ENCODE peak calls at places on chromosomes 11 and 22, in seven cellular contexts. One of them, this sample, is unnamed.

GRCh38 chr11:35116762-35117588 is 22.0 kb upstream of the CD44 start:
- DNase-seq in osteocyte: no peak
- DNase-seq in lower leg skin: no peak
- DNase-seq in bronchial epithelial cell: no peak
- DNase-seq in AG09319: no peak
- DNase-seq in cardiac fibroblast: peak; percentile 71
- DNase-seq in A549: no peak
- DNase-seq in this sample: no peak

GRCh38 chr22:34105461-34106062 is 185.3 kb upstream of the LARGE1 start:
- DNase-seq in osteocyte: peak; percentile 69
- DNase-seq in lower leg skin: no peak
- DNase-seq in bronchial epithelial cell: peak; percentile 2
- DNase-seq in AG09319: no peak
- DNase-seq in cardiac fibroblast: peak; percentile 1
- DNase-seq in A549: peak; percentile 2
- DNase-seq in this sample: no peak

GRCh38 chr11:116062526-116063171 is 558.4 kb upstream of the CADM1 start:
- DNase-seq in osteocyte: no peak
- DNase-seq in lower leg skin: no peak
- DNase-seq in bronchial epithelial cell: no peak
- DNase-seq in AG09319: no peak
- DNase-seq in cardiac fibroblast: no peak
- DNase-seq in A549: no peak
- DNase-seq in this sample: no peak

GRCh38 chr11:12275818-12276217 is 101.6 kb upstream of the PARVA start:
- DNase-seq in osteocyte: peak; percentile 53
- DNase-seq in lower leg skin: peak; percentile 67
- DNase-seq in bronchial epithelial cell: no peak
- DNase-seq in AG09319: no peak
- DNase-seq in cardiac fibroblast: no peak
- DNase-seq in A549: no peak
- DNase-seq in this sample: no peak

GRCh38 chr11:110948112-110948511 is 235.9 kb upstream of the ARHGAP20 start:
- DNase-seq in osteocyte: no peak
- DNase-seq in lower leg skin: no peak
- DNase-seq in bronchial epithelial cell: no peak
- DNase-seq in AG09319: no peak
- DNase-seq in cardiac fibroblast: peak; percentile 48
- DNase-seq in A549: no peak
- DNase-seq in this sample: no peak

GRCh38 chr11:76327223-76327622 is 53.7 kb downstream of the THAP12 start:
- DNase-seq in osteocyte: no peak
- DNase-seq in lower leg skin: no peak
- DNase-seq in bronchial epithelial cell: no peak
- DNase-seq in AG09319: no peak
- DNase-seq in cardiac fibroblast: no peak
- DNase-seq in A549: no peak
- DNase-seq in this sample: no peak

GRCh38 chr11:122743949-122744876 is 88.7 kb downstream of the UBASH3B start:
- DNase-seq in osteocyte: no peak
- DNase-seq in lower leg skin: peak; percentile 88
- DNase-seq in bronchial epithelial cell: no peak
- DNase-seq in AG09319: no peak
- DNase-seq in cardiac fibroblast: no peak
- DNase-seq in A549: no peak
- DNase-seq in this sample: no peak

GRCh38 chr11:70464509-70465361 is 66.4 kb downstream of the CTTN start:
- DNase-seq in osteocyte: no peak
- DNase-seq in lower leg skin: no peak
- DNase-seq in bronchial epithelial cell: no peak
- DNase-seq in AG09319: no peak
- DNase-seq in cardiac fibroblast: no peak
- DNase-seq in A549: no peak
- DNase-seq in this sample: no peak

GRCh38 chr22:25754527-25755202 is 12.7 kb downstream of the MYO18B start:
- DNase-seq in osteocyte: no peak
- DNase-seq in lower leg skin: no peak
- DNase-seq in bronchial epithelial cell: no peak
- DNase-seq in AG09319: peak; percentile 35
- DNase-seq in cardiac fibroblast: peak; percentile 85
- DNase-seq in A549: no peak
- DNase-seq in this sample: peak; percentile 48

GRCh38 chr11:60764879-60765278 is 8.2 kb downstream of the MS4A15 start:
- DNase-seq in osteocyte: no peak
- DNase-seq in lower leg skin: no peak
- DNase-seq in bronchial epithelial cell: no peak
- DNase-seq in AG09319: no peak
- DNase-seq in cardiac fibroblast: no peak
- DNase-seq in A549: no peak
- DNase-seq in this sample: no peak

GRCh38 chr11:15991174-15991655 is 365.1 kb downstream of the SOX6 start:
- DNase-seq in osteocyte: no peak
- DNase-seq in lower leg skin: no peak
- DNase-seq in bronchial epithelial cell: no peak
- DNase-seq in AG09319: no peak
- DNase-seq in cardiac fibroblast: no peak
- DNase-seq in A549: no peak
- DNase-seq in this sample: no peak

GRCh38 chr11:65623852-65624616 is 8.5 kb downstream of the PCNX3 start:
- DNase-seq in osteocyte: no peak
- DNase-seq in lower leg skin: no peak
- DNase-seq in bronchial epithelial cell: no peak
- DNase-seq in AG09319: no peak
- DNase-seq in cardiac fibroblast: no peak
- DNase-seq in A549: no peak
- DNase-seq in this sample: no peak

GRCh38 chr11:88494857-88495256 is 157.3 kb upstream of the CTSC start:
- DNase-seq in osteocyte: no peak
- DNase-seq in lower leg skin: no peak
- DNase-seq in bronchial epithelial cell: no peak
- DNase-seq in AG09319: no peak
- DNase-seq in cardiac fibroblast: peak; percentile 24
- DNase-seq in A549: no peak
- DNase-seq in this sample: no peak

GRCh38 chr11:61885166-61885778 is 6.1 kb downstream of the FADS3 start:
- DNase-seq in osteocyte: no peak
- DNase-seq in lower leg skin: no peak
- DNase-seq in bronchial epithelial cell: no peak
- DNase-seq in AG09319: no peak
- DNase-seq in cardiac fibroblast: no peak
- DNase-seq in A549: no peak
- DNase-seq in this sample: no peak

GRCh38 chr11:61888590-61888989 is 2.8 kb downstream of the FADS3 start:
- DNase-seq in osteocyte: no peak
- DNase-seq in lower leg skin: no peak
- DNase-seq in bronchial epithelial cell: no peak
- DNase-seq in AG09319: no peak
- DNase-seq in cardiac fibroblast: no peak
- DNase-seq in A549: no peak
- DNase-seq in this sample: no peak

GRCh38 chr11:61888043-61888442 is 3.3 kb downstream of the FADS3 start:
- DNase-seq in osteocyte: peak; percentile 92
- DNase-seq in lower leg skin: peak; percentile 94
- DNase-seq in bronchial epithelial cell: peak; percentile 92
- DNase-seq in AG09319: peak; percentile 65
- DNase-seq in cardiac fibroblast: peak; percentile 95
- DNase-seq in A549: no peak
- DNase-seq in this sample: peak; percentile 77

GRCh38 chr11:61885784-61886580 is 5.4 kb downstream of the FADS3 start:
- DNase-seq in osteocyte: no peak
- DNase-seq in lower leg skin: no peak
- DNase-seq in bronchial epithelial cell: no peak
- DNase-seq in AG09319: no peak
- DNase-seq in cardiac fibroblast: no peak
- DNase-seq in A549: no peak
- DNase-seq in this sample: no peak

GRCh38 chr11:61886643-61887042 is 4.7 kb downstream of the FADS3 start:
- DNase-seq in osteocyte: no peak
- DNase-seq in lower leg skin: no peak
- DNase-seq in bronchial epithelial cell: no peak
- DNase-seq in AG09319: no peak
- DNase-seq in cardiac fibroblast: no peak
- DNase-seq in A549: no peak
- DNase-seq in this sample: no peak
- TF ChIP-seq CTCF in osteocyte: no peak
- TF ChIP-seq CTCF in lower leg skin: no peak
- TF ChIP-seq CTCF in bronchial epithelial cell: no peak
- TF ChIP-seq CTCF in AG09319: no peak
- TF ChIP-seq CTCF in cardiac fibroblast: no peak
- TF ChIP-seq CTCF in A549: no peak
- TF ChIP-seq CTCF in this sample: no peak

DNA sequence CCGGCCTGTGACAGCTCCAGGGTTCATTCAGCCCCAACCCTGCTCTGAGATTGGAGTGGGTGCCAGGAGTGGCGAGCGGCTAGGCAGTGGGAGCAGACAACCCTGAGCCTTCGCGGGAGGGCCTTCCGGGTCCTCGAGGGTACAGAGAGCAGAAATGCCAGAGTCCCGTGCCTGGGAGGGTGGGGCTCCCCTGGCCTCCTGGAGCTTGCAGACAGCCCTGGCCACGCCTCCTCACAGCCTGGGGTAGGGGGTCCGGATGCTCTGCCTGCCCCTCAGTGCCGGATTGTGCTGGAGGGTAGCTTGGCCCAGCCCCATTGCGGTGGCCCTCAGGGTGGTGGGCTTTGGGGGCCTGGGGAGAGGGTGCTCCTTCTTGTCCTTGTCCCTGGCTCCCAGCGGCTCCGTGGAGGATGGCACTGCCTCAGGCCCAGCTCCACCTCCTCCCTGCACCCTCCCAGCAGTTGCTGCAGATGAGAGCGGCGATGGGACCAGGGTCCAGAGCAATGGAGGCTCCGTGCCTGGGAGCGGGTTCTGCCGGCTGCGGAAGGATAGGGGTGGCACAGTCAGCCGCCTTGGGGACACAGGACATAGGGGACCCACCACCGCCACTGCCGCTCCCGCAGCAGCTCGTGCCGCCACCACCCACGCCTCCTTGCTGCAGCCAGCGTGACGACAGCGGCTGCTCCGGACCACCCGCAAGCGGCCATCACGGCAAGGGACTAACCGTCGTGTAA is 34.9 kb upstream of the OR10G7 start:
- DNase-seq in osteocyte: no peak
- DNase-seq in lower leg skin: no peak
- DNase-seq in bronchial epithelial cell: no peak
- DNase-seq in AG09319: no peak
- DNase-seq in cardiac fibroblast: no peak
- DNase-seq in A549: peak; percentile 10
- DNase-seq in this sample: no peak
- TF ChIP-seq CTCF in osteocyte: no peak
- TF ChIP-seq CTCF in lower leg skin: no peak
- TF ChIP-seq CTCF in bronchial epithelial cell: no peak
- TF ChIP-seq CTCF in AG09319: no peak
- TF ChIP-seq CTCF in cardiac fibroblast: no peak
- TF ChIP-seq CTCF in A549: no peak
- TF ChIP-seq CTCF in this sample: no peak

GRCh38 chr22:31150615-31151014 is 9.4 kb upstream of the RNF185 start:
- DNase-seq in osteocyte: no peak
- DNase-seq in lower leg skin: no peak
- DNase-seq in bronchial epithelial cell: no peak
- DNase-seq in AG09319: no peak
- DNase-seq in cardiac fibroblast: no peak
- DNase-seq in A549: no peak
- DNase-seq in this sample: no peak
- TF ChIP-seq CTCF in osteocyte: peak; percentile 38
- TF ChIP-seq CTCF in lower leg skin: no peak
- TF ChIP-seq CTCF in bronchial epithelial cell: peak; percentile 28
- TF ChIP-seq CTCF in AG09319: peak; percentile 27
- TF ChIP-seq CTCF in cardiac fibroblast: peak; percentile 49
- TF ChIP-seq CTCF in A549: peak; percentile 6
- TF ChIP-seq CTCF in this sample: peak; percentile 56

GRCh38 chr22:17888855-17889254 is 114.6 kb upstream of the BID start:
- DNase-seq in osteocyte: no peak
- DNase-seq in lower leg skin: no peak
- DNase-seq in bronchial epithelial cell: no peak
- DNase-seq in AG09319: no peak
- DNase-seq in cardiac fibroblast: peak; percentile 48
- DNase-seq in A549: no peak
- DNase-seq in this sample: no peak
- TF ChIP-seq CTCF in osteocyte: peak; percentile 53
- TF ChIP-seq CTCF in lower leg skin: no peak
- TF ChIP-seq CTCF in bronchial epithelial cell: no peak
- TF ChIP-seq CTCF in AG09319: peak; percentile 25
- TF ChIP-seq CTCF in cardiac fibroblast: no peak
- TF ChIP-seq CTCF in A549: no peak
- TF ChIP-seq CTCF in this sample: peak; percentile 59

DNA sequence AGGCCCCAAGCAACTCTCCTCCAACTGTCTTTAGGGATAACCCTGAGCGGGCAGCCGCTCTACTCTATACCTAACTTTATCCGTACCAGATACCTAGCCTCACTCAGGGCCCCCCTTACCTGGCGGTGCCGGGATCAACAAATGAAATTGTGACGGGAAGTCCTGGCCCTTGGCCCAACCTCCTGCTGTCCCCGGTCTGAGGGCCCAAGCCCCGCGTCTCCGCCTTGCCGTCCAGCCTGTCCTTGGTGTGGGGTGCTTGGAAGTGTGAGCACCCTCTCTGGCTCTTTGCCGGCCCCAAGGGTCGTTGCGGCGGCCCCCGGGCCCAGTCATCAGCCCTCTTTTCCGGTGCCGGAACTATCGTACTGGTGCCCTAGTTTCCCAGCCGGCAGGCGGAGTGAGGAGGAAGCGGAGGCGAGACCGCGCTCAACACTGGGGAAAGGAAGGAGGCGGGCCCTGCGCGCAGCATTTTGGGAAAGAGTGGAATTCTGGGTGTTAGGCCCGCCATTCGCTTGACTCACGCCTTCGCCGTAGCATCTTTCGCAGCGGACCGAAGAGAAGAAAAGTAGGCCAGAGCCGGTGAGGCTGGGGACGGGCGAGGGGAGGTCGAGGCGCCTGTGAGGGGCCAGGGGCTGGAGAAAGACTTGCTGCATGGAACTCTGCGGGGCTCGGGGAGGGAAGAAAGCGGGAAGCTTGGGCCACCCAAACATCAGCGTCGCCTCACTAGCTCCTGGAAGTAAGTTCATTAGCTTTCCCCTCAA is at the start of gene SNRPD3:
- DNase-seq in osteocyte: peak; percentile 95
- DNase-seq in lower leg skin: peak; percentile 99
- DNase-seq in bronchial epithelial cell: peak; percentile 81
- DNase-seq in AG09319: peak; percentile 78
- DNase-seq in cardiac fibroblast: peak; percentile 94
- DNase-seq in A549: peak; percentile 75
- DNase-seq in this sample: peak; percentile 82
- TF ChIP-seq CTCF in osteocyte: peak; percentile 33
- TF ChIP-seq CTCF in lower leg skin: no peak
- TF ChIP-seq CTCF in bronchial epithelial cell: no peak
- TF ChIP-seq CTCF in AG09319: no peak
- TF ChIP-seq CTCF in cardiac fibroblast: peak; percentile 34
- TF ChIP-seq CTCF in A549: no peak
- TF ChIP-seq CTCF in this sample: peak; percentile 11

GRCh38 chr11:64204464-64204989 is 2.0 kb upstream of the FERMT3 start:
- DNase-seq in osteocyte: peak; percentile 93
- DNase-seq in lower leg skin: peak; percentile 96
- DNase-seq in bronchial epithelial cell: peak; percentile 88
- DNase-seq in AG09319: peak; percentile 97
- DNase-seq in cardiac fibroblast: peak; percentile 98
- DNase-seq in A549: peak; percentile 94
- DNase-seq in this sample: peak; percentile 94
- TF ChIP-seq CTCF in osteocyte: peak; percentile 81
- TF ChIP-seq CTCF in lower leg skin: peak; percentile 57
- TF ChIP-seq CTCF in bronchial epithelial cell: peak; percentile 89
- TF ChIP-seq CTCF in AG09319: peak; percentile 79
- TF ChIP-seq CTCF in cardiac fibroblast: peak; percentile 73
- TF ChIP-seq CTCF in A549: peak; percentile 77
- TF ChIP-seq CTCF in this sample: peak; percentile 80